ENCODE peak calls at places on chromosomes 12 and 14, in six cellular contexts. K is uterus, T is transverse colon, Q is adrenal gland, I is IMR-90, G is breast epithelium. N is an unnamed sample.

GRCh38 chr14:61560323-61560722 is 135.0 kb upstream of the HIF1A start:
- DNase-seq in K (no peak), T (no peak), Q (no peak), I (peak), G (no peak), N (no peak)

GRCh38 chr12:78328524-78328923 is 497.8 kb downstream of the NAV3 start:
- DNase-seq in K (no peak), T (no peak), Q (no peak), I (no peak), G (no peak), N (no peak)

GRCh38 chr12:3295648-3296408 is 195.2 kb upstream of the PRMT8 start:
- DNase-seq in K (no peak), T (no peak), Q (peak), I (peak), G (no peak), N (peak)

GRCh38 chr12:94839347-94839746 is 164.2 kb downstream of the NDUFA12 start:
- DNase-seq in K (no peak), T (no peak), Q (no peak), I (no peak), G (no peak), N (no peak)

GRCh38 chr14:60064491-60065072 is 27.1 kb upstream of the PCNX4 start:
- DNase-seq in K (no peak), T (no peak), Q (no peak), I (peak), G (no peak), N (no peak)

GRCh38 chr14:71290960-71291466 is 383.8 kb downstream of the PCNX1 start:
- DNase-seq in K (no peak), T (peak), Q (peak), I (peak), G (no peak), N (no peak)

GRCh38 chr14:87405563-87405962 is 587.4 kb downstream of the GALC start:
- DNase-seq in K (no peak), T (no peak), Q (no peak), I (no peak), G (no peak), N (no peak)

GRCh38 chr12:52156310-52156709 is 35.5 kb downstream of the KRT80 start:
- DNase-seq in K (no peak), T (no peak), Q (no peak), I (peak), G (no peak), N (no peak)

GRCh38 chr12:71662861-71663560 is 637 bp downstream of the ZFC3H1 start:
- DNase-seq in K (peak), T (peak), Q (peak), I (peak), G (peak), N (peak)

GRCh38 chr12:62375603-62376002 is 91.0 kb upstream of the MON2 start:
- DNase-seq in K (no peak), T (no peak), Q (no peak), I (no peak), G (no peak), N (no peak)

GRCh38 chr12:121441555-121441954 is 41.6 kb downstream of the RNF34 start:
- DNase-seq in K (no peak), T (no peak), Q (no peak), I (no peak), G (no peak), N (no peak)

GRCh38 chr14:96249016-96249415 is 7.0 kb upstream of the BDKRB1 start:
- DNase-seq in K (peak), T (no peak), Q (no peak), I (peak), G (no peak), N (no peak)

GRCh38 chr14:96081767-96082400 is 42.7 kb downstream of the C14orf132 start:
- DNase-seq in K (no peak), T (no peak), Q (no peak), I (no peak), G (no peak), N (no peak)

GRCh38 chr14:77322209-77322902 is 1.5 kb downstream of the GSTZ1 start:
- DNase-seq in K (no peak), T (no peak), Q (no peak), I (no peak), G (no peak), N (no peak)

GRCh38 chr12:95859344-95859816 is 628 bp downstream of the SNRPF start:
- DNase-seq in K (no peak), T (no peak), Q (no peak), I (peak), G (no peak), N (no peak)

GRCh38 chr12:79886917-79887519 is 47.9 kb downstream of the PPP1R12A start:
- DNase-seq in K (no peak), T (no peak), Q (no peak), I (peak), G (no peak), N (no peak)

GRCh38 chr12:125652689-125653088 is 587.5 kb downstream of the AACS start:
- DNase-seq in K (no peak), T (no peak), Q (no peak), I (no peak), G (no peak), N (no peak)

GRCh38 chr14:73245401-73246325 is 8.4 kb downstream of the PAPLN start:
- DNase-seq in K (no peak), T (peak), Q (peak), I (no peak), G (no peak), N (no peak)

GRCh38 chr14:21917699-21918436 is 244.2 kb upstream of the OR4E1 start:
- DNase-seq in K (no peak), T (peak), Q (peak), I (peak), G (no peak), N (no peak)

GRCh38 chr14:73764881-73765280 is 50.7 kb upstream of the PNMA1 start:
- DNase-seq in K (no peak), T (peak), Q (peak), I (no peak), G (peak), N (no peak)

GRCh38 chr12:30794020-30794419 is 39.3 kb upstream of the CAPRIN2 start:
- DNase-seq in K (no peak), T (no peak), Q (no peak), I (no peak), G (no peak), N (no peak)

GRCh38 chr14:106691601-106692291 is 1165.4 kb downstream of the TMEM121 start:
- DNase-seq in K (no peak), T (peak), Q (no peak), I (no peak), G (no peak), N (no peak)

GRCh38 chr14:67221248-67221981 is 19.8 kb upstream of the PALS1 start:
- DNase-seq in K (no peak), T (peak), Q (no peak), I (peak), G (no peak), N (no peak)

GRCh38 chr12:125185311-125185739 is 120.1 kb downstream of the AACS start:
- DNase-seq in K (no peak), T (no peak), Q (no peak), I (no peak), G (no peak), N (no peak)

GRCh38 chr14:103131580-103131979 is 8.3 kb downstream of the TNFAIP2 start:
- DNase-seq in K (no peak), T (no peak), Q (peak), I (no peak), G (no peak), N (no peak)
- H3K27ac ChIP-seq in K (peak), T (peak), Q (peak), I (no peak), G (peak), N (no peak)

GRCh38 chr14:104239185-104239775 is 100.9 kb downstream of the KIF26A start:
- DNase-seq in K (no peak), T (no peak), Q (no peak), I (no peak), G (no peak), N (no peak)

GRCh38 chr14:104237651-104238423 is 99.5 kb downstream of the KIF26A start:
- DNase-seq in K (no peak), T (no peak), Q (no peak), I (no peak), G (no peak), N (no peak)

GRCh38 chr14:104232070-104232484 is 93.7 kb downstream of the KIF26A start:
- DNase-seq in K (no peak), T (no peak), Q (no peak), I (no peak), G (no peak), N (no peak)

GRCh38 chr14:104238424-104239184 is 100.2 kb downstream of the KIF26A start:
- DNase-seq in K (peak), T (no peak), Q (no peak), I (no peak), G (no peak), N (no peak)

GRCh38 chr14:104235686-104236085 is 97.3 kb downstream of the KIF26A start:
- DNase-seq in K (peak), T (no peak), Q (no peak), I (no peak), G (no peak), N (no peak)
- TF ChIP-seq POLR2A in K (no peak), T (no peak), Q (no peak), I (no peak), G (no peak), N (no peak)

GRCh38 chr12:57603323-57603722 is 1.3 kb upstream of the DTX3 start:
- DNase-seq in K (no peak), T (no peak), Q (no peak), I (no peak), G (no peak), N (no peak)
- H3K27ac ChIP-seq in K (peak), T (peak), Q (peak), I (no peak), G (peak), N (peak)

GRCh38 chr12:130134563-130134915 is 27.7 kb upstream of the FZD10 start:
- DNase-seq in K (no peak), T (no peak), Q (no peak), I (no peak), G (no peak), N (no peak)
- TF ChIP-seq POLR2A in K (no peak), T (no peak), Q (no peak), I (no peak), G (no peak), N (no peak)

DNA sequence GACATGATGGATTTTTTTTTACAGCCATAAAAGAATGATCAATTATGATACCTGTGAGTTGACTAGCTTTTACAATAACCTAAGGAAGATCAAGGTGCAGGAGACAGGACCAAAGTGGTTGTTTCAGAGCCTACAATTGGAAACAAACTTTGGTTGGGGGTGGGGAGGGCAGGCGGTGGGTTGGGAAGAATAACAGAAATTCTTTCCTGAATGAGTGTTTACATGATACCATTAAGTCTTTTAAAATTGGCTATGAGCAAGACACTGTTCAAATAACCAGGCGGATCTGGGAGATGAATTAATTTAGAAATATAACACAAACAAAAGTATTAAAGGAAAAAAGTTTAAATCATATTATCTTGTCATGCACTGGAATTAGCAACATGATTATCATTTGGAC is 7.2 kb downstream of the NFYB start:
- DNase-seq in K (no peak), T (no peak), Q (no peak), I (peak), G (no peak), N (no peak)
- H3K27ac ChIP-seq in K (no peak), T (no peak), Q (no peak), I (no peak), G (no peak), N (no peak)

N was measured in tibial nerve.